ENCODE peak calls at places on chromosomes 5 and 9, in six cellular contexts. G is head of caudate nucleus; P is KG1; E is stimulated activated CD4-positive, alpha-beta T cell treated with anti-CD3 and anti-CD28 coated beads, Interleukin-2, amount 100 ng/mL, for 48 hours; R is cardiac muscle cell; Q is NCI-H460. L is an unnamed sample.
A peak's percentile ranks its signal among the peaks of the same experiment; 100 is the strongest.

GRCh38 chr5:136924490-136924889 is 559.1 kb upstream of the TRPC7 start:
- DNase-seq in P (no peak), G (no peak), Q (no peak), R (no peak), E (no peak), L (no peak)

GRCh38 chr9:116318463-116319271 is 165.1 kb downstream of the PAPPA start:
- DNase-seq in G (no peak), Q (no peak), P (no peak), R (peak; percentile 56), E (no peak), L (no peak)

GRCh38 chr5:125295405-125295872 is 549.0 kb upstream of the ZNF608 start:
- DNase-seq in P (no peak), Q (no peak), R (no peak), E (no peak), G (no peak), L (no peak)

GRCh38 chr5:14489643-14490042 is 91.9 kb upstream of the OTULINL start:
- DNase-seq in Q (no peak), E (no peak), G (no peak), P (no peak), R (no peak), L (no peak)

GRCh38 chr5:24347206-24347605 is 297.6 kb downstream of the CDH10 start:
- DNase-seq in E (no peak), Q (no peak), P (no peak), G (no peak), R (no peak), L (no peak)

GRCh38 chr9:31556667-31557463 is 827.6 kb upstream of the ACO1 start:
- DNase-seq in P (no peak), G (no peak), E (no peak), Q (no peak), R (no peak), L (no peak)

GRCh38 chr5:80516826-80517225 is 28.9 kb downstream of the FAM151B start:
- DNase-seq in R (no peak), Q (no peak), E (no peak), G (no peak), P (no peak), L (peak; percentile 36)

GRCh38 chr5:55172051-55172899 is 702 bp downstream of the CDC20B start:
- DNase-seq in P (peak; percentile 38), Q (peak; percentile 91), G (peak; percentile 63), R (peak; percentile 82), E (peak; percentile 46), L (peak; percentile 85)

GRCh38 chr5:154723740-154724505 is 31.3 kb upstream of the LARP1 start:
- DNase-seq in E (no peak), P (no peak), Q (no peak), G (no peak), R (no peak), L (no peak)

GRCh38 chr5:174532453-174533126 is 191.8 kb upstream of the MSX2 start:
- DNase-seq in P (no peak), E (peak; percentile 4), Q (peak; percentile 97), G (peak; percentile 76), R (peak; percentile 81), L (peak; percentile 91)

GRCh38 chr5:19987594-19988345 is at the start of gene CDH18:
- DNase-seq in R (peak; percentile 82), P (no peak), Q (peak; percentile 59), E (no peak), G (peak; percentile 73), L (no peak)

GRCh38 chr5:68954618-68954910 is 139.2 kb upstream of the SLC30A5 start:
- DNase-seq in G (no peak), R (no peak), Q (no peak), E (no peak), P (no peak), L (no peak)

GRCh38 chr5:3904584-3904983 is 309.0 kb downstream of the IRX1 start:
- DNase-seq in P (no peak), Q (no peak), G (no peak), R (no peak), E (no peak), L (no peak)

GRCh38 chr5:8981496-8981895 is 564.4 kb downstream of the SEMA5A start:
- DNase-seq in Q (no peak), P (no peak), E (no peak), G (no peak), R (no peak), L (no peak)

GRCh38 chr5:126386146-126386545 is 37.1 kb upstream of the GRAMD2B start:
- DNase-seq in Q (no peak), P (no peak), E (no peak), G (no peak), R (no peak), L (no peak)

GRCh38 chr5:52868417-52868816 is 80.7 kb downstream of the ITGA1 start:
- DNase-seq in R (no peak), Q (no peak), G (no peak), E (no peak), P (no peak), L (no peak)

GRCh38 chr5:125342938-125343401 is 596.5 kb upstream of the ZNF608 start:
- DNase-seq in E (no peak), G (no peak), R (no peak), P (no peak), Q (no peak), L (no peak)

GRCh38 chr5:178207917-178208280 is 3.6 kb downstream of the HNRNPAB start:
- DNase-seq in G (no peak), R (no peak), Q (no peak), P (no peak), E (no peak), L (no peak)

GRCh38 chr5:113343343-113343742 is 91.4 kb downstream of the TSSK1B start:
- DNase-seq in P (no peak), G (no peak), R (peak; percentile 59), Q (no peak), E (no peak), L (no peak)

GRCh38 chr5:149320791-149321330 is 24.4 kb upstream of the GRPEL2 start:
- DNase-seq in Q (peak; percentile 63), R (peak; percentile 94), E (no peak), P (no peak), G (peak; percentile 15), L (peak; percentile 63)

GRCh38 chr9:38229830-38230155 is 160.8 kb upstream of the SHB start:
- DNase-seq in E (no peak), Q (no peak), P (no peak), G (no peak), R (no peak), L (no peak)

GRCh38 chr9:126337690-126338426 is 11.2 kb downstream of the MVB12B start:
- DNase-seq in G (peak; percentile 87), P (no peak), E (no peak), Q (no peak), R (no peak), L (no peak)

GRCh38 chr9:99050924-99051323 is 54.0 kb upstream of the TGFBR1 start:
- DNase-seq in G (no peak), E (no peak), Q (no peak), R (no peak), P (no peak), L (no peak)

GRCh38 chr5:51646482-51646881 is 263.2 kb downstream of the ISL1 start:
- DNase-seq in E (no peak), R (no peak), Q (no peak), P (no peak), G (no peak), L (no peak)

GRCh38 chr5:14675865-14676300 is 11.4 kb downstream of the OTULIN start:
- DNase-seq in G (no peak), P (peak; percentile 75), E (no peak), Q (no peak), R (no peak), L (no peak)

GRCh38 chr9:6330958-6331634 is 2.9 kb downstream of the TPD52L3 start:
- DNase-seq in E (no peak), P (no peak), Q (no peak), R (no peak), G (no peak), L (no peak)

GRCh38 chr5:132419517-132420468 is 50.3 kb downstream of the SLC22A5 start:
- DNase-seq in G (peak; percentile 80), R (peak; percentile 81), Q (peak; percentile 73), P (no peak), E (peak; percentile 61), L (peak; percentile 56)